ENCODE peak calls at places on chromosomes 2 and 18, in ten cellular contexts. V is NCI-H1092 treated with DMSO at 0.1 percent for 48 hours, K is iPS-NIHi11, G is SW 1271, Y is HEK293T, S is RCC 7860, P is A549, Z is cardiac fibroblast, R is H7, F is sciatic nerve. E is an unnamed sample.

GRCh38 chr2:98219152-98219551 is 127.1 kb upstream of the CNGA3 start:
- DNase-seq in K (no peak), P (no peak), S (no peak), G (no peak), Y (no peak), Z (no peak), R (no peak), F (no peak), V (no peak), E (no peak)

GRCh38 chr2:156589381-156590079 is 153.4 kb downstream of the GPD2 start:
- DNase-seq in F (no peak), Y (peak), Z (peak), R (peak), K (peak), P (peak), G (peak), S (peak), V (peak), E (peak)

GRCh38 chr2:127074358-127074757 is 32.6 kb downstream of the BIN1 start:
- DNase-seq in V (no peak), F (no peak), P (no peak), K (no peak), S (peak), Y (no peak), G (no peak), R (no peak), Z (no peak), E (no peak)

GRCh38 chr2:33210626-33211025 is 263.9 kb downstream of the LTBP1 start:
- DNase-seq in R (peak), K (peak), F (no peak), V (no peak), S (peak), Y (no peak), G (peak), P (peak), Z (peak), E (peak)

GRCh38 chr18:70981400-70982140 is 692.7 kb downstream of the SOCS6 start:
- DNase-seq in K (no peak), S (no peak), Y (no peak), R (no peak), G (no peak), Z (no peak), V (peak), F (no peak), P (no peak), E (peak)

GRCh38 chr2:11719230-11719977 is 27.0 kb upstream of the LPIN1 start:
- DNase-seq in K (no peak), F (no peak), P (no peak), V (peak), Y (no peak), S (no peak), G (no peak), Z (no peak), R (no peak), E (no peak)

GRCh38 chr2:80126596-80127189 is 177.9 kb downstream of the LRRTM1 start:
- DNase-seq in Y (no peak), Z (peak), R (no peak), P (no peak), S (no peak), V (no peak), G (no peak), F (no peak), K (no peak), E (no peak)

GRCh38 chr2:25204190-25204838 is 35.9 kb upstream of the POMC start:
- DNase-seq in F (no peak), P (no peak), G (no peak), R (peak), S (no peak), Z (no peak), Y (no peak), K (peak), V (no peak), E (no peak)

GRCh38 chr2:29269095-29270090 is 154.2 kb downstream of the CLIP4 start:
- DNase-seq in S (no peak), K (no peak), G (no peak), R (no peak), Z (no peak), V (no peak), F (peak), P (no peak), Y (no peak), E (no peak)

GRCh38 chr2:21251216-21251971 is 127.6 kb downstream of the TDRD15 start:
- DNase-seq in V (no peak), S (no peak), F (no peak), G (no peak), P (no peak), Z (no peak), R (no peak), Y (no peak), K (no peak), E (no peak)

GRCh38 chr2:207616185-207616584 is 9.0 kb downstream of the METTL21A start:
- DNase-seq in F (no peak), K (no peak), V (no peak), P (no peak), S (peak), R (no peak), Z (peak), G (peak), Y (no peak), E (no peak)

GRCh38 chr2:1856922-1857321 is 112.6 kb upstream of the PXDN start:
- DNase-seq in G (no peak), F (no peak), V (no peak), K (no peak), P (no peak), Z (peak), S (peak), Y (no peak), R (no peak), E (peak)

GRCh38 chr2:192197387-192197786 is 2.7 kb upstream of the TMEFF2 start:
- DNase-seq in G (peak), Z (peak), S (no peak), K (no peak), V (no peak), Y (no peak), F (no peak), R (no peak), P (peak), E (no peak)

GRCh38 chr2:185335879-185336278 is 402.7 kb upstream of the FSIP2 start:
- DNase-seq in S (no peak), R (no peak), Z (no peak), G (no peak), Y (no peak), V (no peak), F (no peak), P (no peak), K (no peak), E (no peak)

GRCh38 chr2:67616749-67617148 is 219.6 kb downstream of the ETAA1 start:
- DNase-seq in F (no peak), P (no peak), G (no peak), R (no peak), V (no peak), Z (peak), K (no peak), S (no peak), Y (no peak), E (peak)

GRCh38 chr2:62304429-62305417 is 108.8 kb downstream of the B3GNT2 start:
- DNase-seq in Z (peak), R (peak), V (peak), P (no peak), S (peak), Y (no peak), F (no peak), K (peak), G (no peak), E (peak)

E was measured in lung microvascular endothelial cell.